ENCODE peak calls at places on chromosomes 12 and 14, in nine cellular contexts. One of them, this sample, is unnamed.

GRCh38 chr14:30553311-30553989 is 5.5 kb upstream of the G2E3 start:
- DNase-seq in heart left ventricle: no peak
- DNase-seq in transverse colon: no peak
- DNase-seq in sigmoid colon: no peak
- DNase-seq in uterus: no peak
- DNase-seq in A549: no peak
- DNase-seq in adrenal gland: no peak
- DNase-seq in HepG2: no peak
- DNase-seq in endothelial cell of umbilical vein: no peak
- DNase-seq in this sample: no peak

GRCh38 chr12:47102845-47103666 is 23.3 kb upstream of the AMIGO2 start:
- DNase-seq in heart left ventricle: no peak
- DNase-seq in transverse colon: no peak
- DNase-seq in sigmoid colon: peak
- DNase-seq in uterus: peak
- DNase-seq in A549: no peak
- DNase-seq in adrenal gland: peak
- DNase-seq in HepG2: no peak
- DNase-seq in endothelial cell of umbilical vein: no peak
- DNase-seq in this sample: no peak

GRCh38 chr12:84767079-84767478 is 145.5 kb downstream of the SLC6A15 start:
- DNase-seq in heart left ventricle: no peak
- DNase-seq in transverse colon: no peak
- DNase-seq in sigmoid colon: no peak
- DNase-seq in uterus: no peak
- DNase-seq in A549: no peak
- DNase-seq in adrenal gland: no peak
- DNase-seq in HepG2: no peak
- DNase-seq in endothelial cell of umbilical vein: no peak
- DNase-seq in this sample: no peak

GRCh38 chr12:18684430-18684829 is 53.4 kb downstream of the PLCZ1 start:
- DNase-seq in heart left ventricle: no peak
- DNase-seq in transverse colon: no peak
- DNase-seq in sigmoid colon: no peak
- DNase-seq in uterus: no peak
- DNase-seq in A549: no peak
- DNase-seq in adrenal gland: no peak
- DNase-seq in HepG2: no peak
- DNase-seq in endothelial cell of umbilical vein: no peak
- DNase-seq in this sample: no peak

GRCh38 chr14:34797747-34798583 is 77.2 kb downstream of the BAZ1A start:
- DNase-seq in heart left ventricle: no peak
- DNase-seq in transverse colon: no peak
- DNase-seq in sigmoid colon: no peak
- DNase-seq in uterus: no peak
- DNase-seq in A549: no peak
- DNase-seq in adrenal gland: no peak
- DNase-seq in HepG2: peak
- DNase-seq in endothelial cell of umbilical vein: no peak
- DNase-seq in this sample: no peak

GRCh38 chr14:31229009-31229408 is 21.4 kb upstream of the HECTD1 start:
- DNase-seq in heart left ventricle: no peak
- DNase-seq in transverse colon: no peak
- DNase-seq in sigmoid colon: no peak
- DNase-seq in uterus: no peak
- DNase-seq in A549: no peak
- DNase-seq in adrenal gland: no peak
- DNase-seq in HepG2: no peak
- DNase-seq in endothelial cell of umbilical vein: no peak
- DNase-seq in this sample: no peak

GRCh38 chr12:122895290-122895689 is 634 bp downstream of the VPS37B start:
- DNase-seq in heart left ventricle: no peak
- DNase-seq in transverse colon: no peak
- DNase-seq in sigmoid colon: no peak
- DNase-seq in uterus: no peak
- DNase-seq in A549: no peak
- DNase-seq in adrenal gland: no peak
- DNase-seq in HepG2: no peak
- DNase-seq in endothelial cell of umbilical vein: peak
- DNase-seq in this sample: no peak

GRCh38 chr12:25866586-25867378 is 91.7 kb upstream of the RASSF8 start:
- DNase-seq in heart left ventricle: no peak
- DNase-seq in transverse colon: no peak
- DNase-seq in sigmoid colon: no peak
- DNase-seq in uterus: no peak
- DNase-seq in A549: no peak
- DNase-seq in adrenal gland: no peak
- DNase-seq in HepG2: no peak
- DNase-seq in endothelial cell of umbilical vein: no peak
- DNase-seq in this sample: no peak

GRCh38 chr14:99244960-99245340 is 27.0 kb downstream of the BCL11B start:
- DNase-seq in heart left ventricle: no peak
- DNase-seq in transverse colon: no peak
- DNase-seq in sigmoid colon: no peak
- DNase-seq in uterus: no peak
- DNase-seq in A549: no peak
- DNase-seq in adrenal gland: no peak
- DNase-seq in HepG2: no peak
- DNase-seq in endothelial cell of umbilical vein: no peak
- DNase-seq in this sample: no peak

GRCh38 chr14:99245541-99246511 is 26.2 kb downstream of the BCL11B start:
- DNase-seq in heart left ventricle: no peak
- DNase-seq in transverse colon: no peak
- DNase-seq in sigmoid colon: peak
- DNase-seq in uterus: no peak
- DNase-seq in A549: no peak
- DNase-seq in adrenal gland: peak
- DNase-seq in HepG2: no peak
- DNase-seq in endothelial cell of umbilical vein: no peak
- DNase-seq in this sample: no peak

GRCh38 chr14:99246536-99247083 is 25.4 kb downstream of the BCL11B start:
- DNase-seq in heart left ventricle: no peak
- DNase-seq in transverse colon: no peak
- DNase-seq in sigmoid colon: no peak
- DNase-seq in uterus: no peak
- DNase-seq in A549: no peak
- DNase-seq in adrenal gland: no peak
- DNase-seq in HepG2: no peak
- DNase-seq in endothelial cell of umbilical vein: no peak
- DNase-seq in this sample: no peak

GRCh38 chr14:99242816-99243795 is 28.9 kb downstream of the BCL11B start:
- DNase-seq in heart left ventricle: no peak
- DNase-seq in transverse colon: no peak
- DNase-seq in sigmoid colon: no peak
- DNase-seq in uterus: no peak
- DNase-seq in A549: no peak
- DNase-seq in adrenal gland: no peak
- DNase-seq in HepG2: no peak
- DNase-seq in endothelial cell of umbilical vein: no peak
- DNase-seq in this sample: no peak

GRCh38 chr14:99244299-99244959 is 27.6 kb downstream of the BCL11B start:
- DNase-seq in heart left ventricle: no peak
- DNase-seq in transverse colon: no peak
- DNase-seq in sigmoid colon: no peak
- DNase-seq in uterus: no peak
- DNase-seq in A549: no peak
- DNase-seq in adrenal gland: no peak
- DNase-seq in HepG2: no peak
- DNase-seq in endothelial cell of umbilical vein: no peak
- DNase-seq in this sample: no peak
- H3K4me3 ChIP-seq in heart left ventricle: no peak
- H3K4me3 ChIP-seq in transverse colon: no peak
- H3K4me3 ChIP-seq in sigmoid colon: no peak
- H3K4me3 ChIP-seq in uterus: no peak
- H3K4me3 ChIP-seq in A549: no peak
- H3K4me3 ChIP-seq in adrenal gland: no peak
- H3K4me3 ChIP-seq in HepG2: no peak
- H3K4me3 ChIP-seq in endothelial cell of umbilical vein: no peak
- H3K4me3 ChIP-seq in this sample: no peak

GRCh38 chr12:6871052-6871957 is 1.8 kb downstream of the SPSB2 start:
- DNase-seq in heart left ventricle: no peak
- DNase-seq in transverse colon: peak
- DNase-seq in sigmoid colon: no peak
- DNase-seq in uterus: no peak
- DNase-seq in A549: peak
- DNase-seq in adrenal gland: peak
- DNase-seq in HepG2: no peak
- DNase-seq in endothelial cell of umbilical vein: no peak
- DNase-seq in this sample: no peak

GRCh38 chr12:6869049-6870021 is 2.0 kb downstream of the TPI1 start:
- DNase-seq in heart left ventricle: peak
- DNase-seq in transverse colon: peak
- DNase-seq in sigmoid colon: peak
- DNase-seq in uterus: peak
- DNase-seq in A549: peak
- DNase-seq in adrenal gland: peak
- DNase-seq in HepG2: peak
- DNase-seq in endothelial cell of umbilical vein: peak
- DNase-seq in this sample: peak

GRCh38 chr12:6868211-6869048 is 1.1 kb downstream of the TPI1 start:
- DNase-seq in heart left ventricle: no peak
- DNase-seq in transverse colon: no peak
- DNase-seq in sigmoid colon: no peak
- DNase-seq in uterus: no peak
- DNase-seq in A549: no peak
- DNase-seq in adrenal gland: no peak
- DNase-seq in HepG2: no peak
- DNase-seq in endothelial cell of umbilical vein: no peak
- DNase-seq in this sample: no peak

GRCh38 chr12:6873094-6874006 is at the start of gene SPSB2:
- DNase-seq in heart left ventricle: peak
- DNase-seq in transverse colon: peak
- DNase-seq in sigmoid colon: peak
- DNase-seq in uterus: peak
- DNase-seq in A549: peak
- DNase-seq in adrenal gland: peak
- DNase-seq in HepG2: peak
- DNase-seq in endothelial cell of umbilical vein: peak
- DNase-seq in this sample: peak

GRCh38 chr12:6872073-6873048 is 742 bp downstream of the SPSB2 start:
- DNase-seq in heart left ventricle: peak
- DNase-seq in transverse colon: peak
- DNase-seq in sigmoid colon: peak
- DNase-seq in uterus: peak
- DNase-seq in A549: peak
- DNase-seq in adrenal gland: peak
- DNase-seq in HepG2: peak
- DNase-seq in endothelial cell of umbilical vein: peak
- DNase-seq in this sample: peak
- TF ChIP-seq POLR2A in heart left ventricle: no peak
- TF ChIP-seq POLR2A in transverse colon: no peak
- TF ChIP-seq POLR2A in sigmoid colon: no peak
- TF ChIP-seq POLR2A in uterus: no peak
- TF ChIP-seq POLR2A in A549: peak
- TF ChIP-seq POLR2A in adrenal gland: no peak
- TF ChIP-seq POLR2A in HepG2: no peak
- TF ChIP-seq POLR2A in endothelial cell of umbilical vein: peak
- TF ChIP-seq POLR2A in this sample: no peak

GRCh38 chr12:50018968-50019367 is 6.3 kb downstream of the RACGAP1 start:
- DNase-seq in heart left ventricle: no peak
- DNase-seq in transverse colon: no peak
- DNase-seq in sigmoid colon: no peak
- DNase-seq in uterus: no peak
- DNase-seq in A549: no peak
- DNase-seq in adrenal gland: no peak
- DNase-seq in HepG2: no peak
- DNase-seq in endothelial cell of umbilical vein: no peak
- DNase-seq in this sample: no peak

GRCh38 chr12:50019524-50019923 is 5.8 kb downstream of the RACGAP1 start:
- DNase-seq in heart left ventricle: no peak
- DNase-seq in transverse colon: no peak
- DNase-seq in sigmoid colon: no peak
- DNase-seq in uterus: no peak
- DNase-seq in A549: no peak
- DNase-seq in adrenal gland: no peak
- DNase-seq in HepG2: no peak
- DNase-seq in endothelial cell of umbilical vein: no peak
- DNase-seq in this sample: no peak

GRCh38 chr12:50014342-50014741 is 11.0 kb downstream of the RACGAP1 start:
- DNase-seq in heart left ventricle: no peak
- DNase-seq in transverse colon: no peak
- DNase-seq in sigmoid colon: no peak
- DNase-seq in uterus: no peak
- DNase-seq in A549: no peak
- DNase-seq in adrenal gland: no peak
- DNase-seq in HepG2: no peak
- DNase-seq in endothelial cell of umbilical vein: no peak
- DNase-seq in this sample: no peak

GRCh38 chr12:50017653-50018052 is 7.6 kb downstream of the RACGAP1 start:
- DNase-seq in heart left ventricle: no peak
- DNase-seq in transverse colon: no peak
- DNase-seq in sigmoid colon: no peak
- DNase-seq in uterus: no peak
- DNase-seq in A549: no peak
- DNase-seq in adrenal gland: no peak
- DNase-seq in HepG2: no peak
- DNase-seq in endothelial cell of umbilical vein: no peak
- DNase-seq in this sample: no peak

DNA sequence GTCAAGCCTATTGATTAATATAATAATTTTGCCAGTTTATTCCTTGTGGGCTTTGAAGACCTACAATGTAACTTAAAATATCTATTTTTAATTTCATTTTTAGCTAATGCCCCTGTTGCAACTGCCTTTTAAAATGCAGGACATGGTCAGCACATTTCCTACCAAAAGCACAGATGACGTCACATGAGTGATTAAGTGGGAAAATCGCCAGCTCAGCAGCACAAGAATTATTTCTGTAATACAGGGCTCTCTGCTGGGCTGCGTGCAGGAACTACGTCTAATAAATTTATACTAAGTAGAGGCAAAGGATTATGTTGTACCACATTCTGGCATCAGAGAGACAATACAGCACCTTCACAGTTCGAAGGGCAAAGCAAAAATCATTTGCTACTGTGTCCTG is 8.2 kb downstream of the RACGAP1 start:
- DNase-seq in heart left ventricle: peak
- DNase-seq in transverse colon: peak
- DNase-seq in sigmoid colon: peak
- DNase-seq in uterus: peak
- DNase-seq in A549: no peak
- DNase-seq in adrenal gland: peak
- DNase-seq in HepG2: no peak
- DNase-seq in endothelial cell of umbilical vein: peak
- DNase-seq in this sample: no peak
- H3K27ac ChIP-seq in heart left ventricle: no peak
- H3K27ac ChIP-seq in transverse colon: peak
- H3K27ac ChIP-seq in sigmoid colon: peak
- H3K27ac ChIP-seq in uterus: no peak
- H3K27ac ChIP-seq in A549: no peak
- H3K27ac ChIP-seq in adrenal gland: peak
- H3K27ac ChIP-seq in HepG2: peak
- H3K27ac ChIP-seq in endothelial cell of umbilical vein: no peak
- H3K27ac ChIP-seq in this sample: no peak

GRCh38 chr12:52300796-52301691 is 9.7 kb upstream of the KRT81 start:
- DNase-seq in heart left ventricle: no peak
- DNase-seq in transverse colon: no peak
- DNase-seq in sigmoid colon: peak
- DNase-seq in uterus: no peak
- DNase-seq in A549: no peak
- DNase-seq in adrenal gland: no peak
- DNase-seq in HepG2: no peak
- DNase-seq in endothelial cell of umbilical vein: no peak
- DNase-seq in this sample: no peak

GRCh38 chr12:52308807-52309425 is 12.3 kb downstream of the KRT83 start:
- DNase-seq in heart left ventricle: no peak
- DNase-seq in transverse colon: no peak
- DNase-seq in sigmoid colon: no peak
- DNase-seq in uterus: no peak
- DNase-seq in A549: no peak
- DNase-seq in adrenal gland: no peak
- DNase-seq in HepG2: no peak
- DNase-seq in endothelial cell of umbilical vein: no peak
- DNase-seq in this sample: no peak

GRCh38 chr12:52307836-52308806 is 13.1 kb downstream of the KRT83 start:
- DNase-seq in heart left ventricle: peak
- DNase-seq in transverse colon: peak
- DNase-seq in sigmoid colon: peak
- DNase-seq in uterus: no peak
- DNase-seq in A549: no peak
- DNase-seq in adrenal gland: no peak
- DNase-seq in HepG2: no peak
- DNase-seq in endothelial cell of umbilical vein: peak
- DNase-seq in this sample: peak

GRCh38 chr12:52310622-52311281 is 10.4 kb downstream of the KRT83 start:
- DNase-seq in heart left ventricle: no peak
- DNase-seq in transverse colon: no peak
- DNase-seq in sigmoid colon: no peak
- DNase-seq in uterus: no peak
- DNase-seq in A549: no peak
- DNase-seq in adrenal gland: no peak
- DNase-seq in HepG2: no peak
- DNase-seq in endothelial cell of umbilical vein: no peak
- DNase-seq in this sample: no peak

GRCh38 chr12:52305921-52306705 is 14.8 kb upstream of the KRT81 start:
- DNase-seq in heart left ventricle: no peak
- DNase-seq in transverse colon: no peak
- DNase-seq in sigmoid colon: peak
- DNase-seq in uterus: no peak
- DNase-seq in A549: peak
- DNase-seq in adrenal gland: no peak
- DNase-seq in HepG2: no peak
- DNase-seq in endothelial cell of umbilical vein: no peak
- DNase-seq in this sample: no peak
- H3K4me3 ChIP-seq in heart left ventricle: no peak
- H3K4me3 ChIP-seq in transverse colon: no peak
- H3K4me3 ChIP-seq in sigmoid colon: no peak
- H3K4me3 ChIP-seq in uterus: no peak
- H3K4me3 ChIP-seq in A549: no peak
- H3K4me3 ChIP-seq in adrenal gland: no peak
- H3K4me3 ChIP-seq in HepG2: no peak
- H3K4me3 ChIP-seq in endothelial cell of umbilical vein: no peak
- H3K4me3 ChIP-seq in this sample: no peak

This sample was measured in breast epithelium.